ENCODE peak calls at places on chromosomes 5 and 9, in eight cellular contexts. P, K, D, O, B, Y, L and Q are unnamed samples.

GRCh38 chr9:105245720-105246161 is 1.3 kb downstream of the SLC44A1 start:
- DNase-seq in O (no peak), P (no peak), K (no peak), L (no peak), B (no peak), D (no peak), Y (no peak), Q (no peak)

GRCh38 chr9:16512281-16512680 is 358.2 kb downstream of the BNC2 start:
- DNase-seq in L (no peak), D (no peak), P (no peak), B (no peak), O (no peak), Y (no peak), K (no peak), Q (no peak)

GRCh38 chr9:78210841-78211301 is 25.0 kb upstream of the CEP78 start:
- DNase-seq in Y (no peak), B (no peak), O (no peak), K (no peak), P (no peak), L (no peak), D (no peak), Q (no peak)

GRCh38 chr9:93726147-93726546 is 149.8 kb downstream of the PHF2 start:
- DNase-seq in B (no peak), D (no peak), O (no peak), Y (no peak), P (no peak), L (no peak), K (no peak), Q (no peak)

GRCh38 chr5:17989567-17989966 is 355.3 kb downstream of the TAF11L14 start:
- DNase-seq in D (no peak), K (no peak), L (no peak), Y (no peak), O (no peak), P (no peak), B (no peak), Q (no peak)

GRCh38 chr9:76699966-76700365 is 64.3 kb upstream of the PCA3 start:
- DNase-seq in D (peak), K (no peak), P (no peak), B (no peak), L (no peak), Y (peak), O (no peak), Q (no peak)

GRCh38 chr9:34046784-34047379 is 1.8 kb downstream of the UBAP2 start:
- DNase-seq in Y (peak), L (no peak), B (no peak), P (no peak), O (no peak), D (no peak), K (no peak), Q (no peak)

GRCh38 chr5:156378159-156378558 is 51.2 kb downstream of the SGCD start:
- DNase-seq in L (no peak), D (no peak), O (no peak), P (no peak), K (no peak), B (no peak), Y (no peak), Q (no peak)

DNA sequence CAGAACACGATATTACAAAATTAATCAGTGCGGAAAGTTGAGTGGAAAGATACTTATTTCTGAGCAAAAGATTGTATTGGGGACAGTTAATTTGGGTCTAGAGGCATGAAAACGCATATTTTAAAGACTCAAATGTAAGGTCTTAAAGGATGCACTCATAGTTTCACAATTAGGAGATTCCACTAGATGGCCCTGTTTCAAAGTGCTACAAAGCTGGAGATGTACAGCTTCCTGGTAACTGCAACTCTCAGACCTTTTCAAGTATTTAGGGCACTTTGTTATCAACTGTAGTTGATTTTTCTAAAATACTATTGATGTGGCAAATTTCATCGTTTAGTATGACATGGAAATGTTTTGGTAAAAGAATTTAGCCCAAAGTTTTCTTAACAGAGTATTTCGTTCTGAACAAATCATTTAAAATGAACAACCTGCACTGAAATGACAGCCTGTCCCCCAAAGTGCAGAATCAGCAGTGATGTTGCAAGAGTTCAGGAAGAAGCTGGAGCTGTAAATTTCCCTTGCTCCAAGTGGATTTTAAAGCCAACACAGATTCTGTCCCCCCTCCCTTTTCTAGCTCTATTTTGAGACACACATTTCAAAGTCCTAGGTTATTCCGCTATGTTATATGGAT is 16.2 kb upstream of the NDUFB6 start:
- DNase-seq in Y (peak), L (no peak), P (peak), K (no peak), B (no peak), O (no peak), D (no peak), Q (no peak)
- TF ChIP-seq CTCF in Y (peak), L (peak), P (peak), K (peak), B (peak), O (no peak), D (peak), Q (peak)

GRCh38 chr5:134132372-134133212 is 18.1 kb downstream of the TCF7 start:
- DNase-seq in K (peak), L (no peak), B (no peak), P (no peak), Y (no peak), D (no peak), O (peak), Q (no peak)
- TF ChIP-seq CTCF in K (no peak), L (no peak), B (no peak), P (peak), Y (no peak), D (no peak), O (no peak), Q (no peak)

GRCh38 chr5:50318220-50318619 is 122.9 kb downstream of the EMB start:
- DNase-seq in L (no peak), K (no peak), Y (no peak), D (no peak), P (no peak), O (no peak), B (no peak), Q (no peak)

GRCh38 chr5:50325237-50325832 is 115.8 kb downstream of the EMB start:
- DNase-seq in P (peak), L (no peak), O (no peak), D (no peak), Y (peak), B (peak), K (no peak), Q (peak)

DNA sequence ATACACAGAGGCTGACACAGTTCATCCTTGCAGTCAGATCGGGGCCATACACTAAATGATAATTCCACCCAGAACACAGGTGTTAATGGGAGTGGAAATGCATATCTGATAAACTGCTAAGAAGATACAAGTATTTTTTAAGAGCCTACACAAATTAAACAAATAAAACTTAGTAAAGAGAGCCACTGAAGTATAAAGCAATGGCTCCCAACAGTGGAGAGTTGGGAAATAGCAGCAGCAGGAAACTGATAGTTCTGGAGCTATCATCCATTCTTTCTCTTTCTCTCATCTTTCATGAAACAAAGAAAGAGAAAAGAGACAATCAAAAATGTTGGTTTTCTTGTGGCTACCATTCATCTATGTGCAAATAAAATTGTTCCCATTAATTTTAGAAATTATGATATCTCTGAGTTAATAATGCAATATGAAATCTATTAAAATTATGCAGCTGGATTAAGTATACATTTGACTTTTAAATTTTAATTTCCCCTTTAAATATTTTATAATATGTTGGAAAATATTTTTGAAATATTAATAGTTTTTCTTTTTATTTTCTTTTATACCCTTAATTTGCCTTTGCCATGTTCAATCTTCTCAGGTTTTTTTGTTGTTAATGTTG is 120.8 kb downstream of the EMB start:
- DNase-seq in P (peak), L (no peak), D (no peak), B (no peak), K (no peak), O (no peak), Y (peak), Q (no peak)
- TF ChIP-seq CTCF in P (peak), L (no peak), D (peak), B (no peak), K (no peak), O (no peak), Y (peak), Q (no peak)

DNA sequence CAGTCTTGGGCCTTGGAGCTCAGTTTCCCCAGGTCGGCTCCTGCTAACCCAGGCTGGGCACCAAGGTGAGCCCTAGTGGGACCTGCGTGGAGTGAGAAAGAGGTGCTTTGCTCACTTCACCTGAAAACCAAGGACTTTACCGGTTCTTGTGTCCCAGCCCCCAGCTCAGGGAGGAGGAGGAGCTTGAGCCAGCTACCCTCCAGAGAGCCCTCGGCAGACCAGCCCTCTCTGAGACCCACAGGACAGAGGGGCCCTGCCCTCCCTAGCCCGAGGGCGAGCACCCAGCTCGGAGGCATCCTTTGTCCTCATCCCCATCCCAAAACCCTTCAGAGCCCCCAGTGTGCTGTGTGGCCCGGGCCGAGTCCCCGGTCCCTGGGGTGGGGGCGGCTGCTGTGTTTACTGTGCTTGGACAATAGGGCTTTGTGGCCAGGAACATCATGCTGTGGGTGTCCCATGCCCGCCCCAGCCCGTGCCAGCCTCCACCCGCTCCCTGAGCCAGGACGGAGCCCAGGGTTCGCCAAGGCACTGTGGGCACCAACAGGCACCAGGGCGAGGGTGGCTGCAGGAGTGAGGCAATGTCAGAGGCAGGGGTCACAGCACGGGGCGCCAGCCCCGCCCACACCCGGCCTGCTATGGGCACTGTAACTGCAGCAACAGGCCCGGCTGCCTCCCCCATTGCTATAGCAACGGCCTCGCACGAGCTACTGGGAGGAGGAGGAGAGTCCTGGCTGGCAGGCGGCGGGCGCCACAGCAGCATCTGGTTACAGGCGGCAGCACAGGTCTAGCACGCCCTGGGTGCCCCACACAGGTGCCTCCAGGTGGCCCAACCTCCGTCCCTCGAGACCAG is 2.7 kb downstream of the ABCA2 start:
- DNase-seq in L (peak), P (no peak), K (no peak), D (no peak), B (peak), Y (peak), O (no peak), Q (peak)
- TF ChIP-seq CTCF in L (no peak), P (no peak), K (no peak), D (no peak), B (no peak), Y (peak), O (no peak), Q (no peak)

GRCh38 chr9:95087659-95088242 is 229.8 kb downstream of the FANCC start:
- DNase-seq in K (no peak), D (no peak), P (no peak), O (no peak), Y (peak), L (peak), B (no peak), Q (no peak)
- TF ChIP-seq CTCF in K (peak), D (peak), P (peak), O (no peak), Y (peak), L (no peak), B (no peak), Q (no peak)

DNA sequence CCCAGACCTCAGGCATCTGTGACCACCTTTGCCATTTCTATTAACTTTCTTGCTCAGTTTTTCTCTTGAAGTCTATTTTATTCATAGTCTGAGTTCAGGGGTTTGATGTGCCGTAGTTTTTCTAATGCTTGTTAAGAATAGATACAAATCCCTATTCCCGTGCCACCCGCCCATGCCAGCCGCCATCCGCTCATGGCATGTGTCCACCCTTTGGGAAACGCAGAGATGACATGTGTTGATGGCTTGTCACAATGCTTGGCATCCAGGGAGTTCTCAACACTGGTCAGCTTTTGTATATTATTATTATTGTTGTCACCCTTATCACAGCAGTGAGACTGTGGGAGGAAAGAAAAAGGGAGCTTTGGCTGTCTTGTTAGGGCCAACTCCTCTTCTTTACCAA is 17.3 kb upstream of the ANGPTL2 start:
- DNase-seq in D (no peak), Y (no peak), O (peak), B (no peak), K (no peak), P (no peak), L (no peak), Q (no peak)
- TF ChIP-seq CTCF in D (no peak), Y (no peak), O (no peak), B (no peak), K (no peak), P (no peak), L (no peak), Q (no peak)

GRCh38 chr5:150442699-150443080 is 6.8 kb downstream of the RPS14 start:
- DNase-seq in D (no peak), B (no peak), L (no peak), Y (no peak), O (no peak), P (no peak), K (no peak), Q (no peak)

GRCh38 chr5:150440948-150441812 is 8.4 kb downstream of the RPS14 start:
- DNase-seq in O (no peak), Y (no peak), B (no peak), K (no peak), D (no peak), L (no peak), P (no peak), Q (no peak)

GRCh38 chr5:150436141-150436680 is 13.3 kb downstream of the RPS14 start:
- DNase-seq in O (peak), B (peak), Y (peak), K (peak), L (peak), D (peak), P (peak), Q (peak)

GRCh38 chr5:150441813-150442698 is 7.5 kb downstream of the RPS14 start:
- DNase-seq in B (no peak), L (no peak), K (no peak), O (no peak), D (no peak), P (no peak), Y (no peak), Q (no peak)

DNA sequence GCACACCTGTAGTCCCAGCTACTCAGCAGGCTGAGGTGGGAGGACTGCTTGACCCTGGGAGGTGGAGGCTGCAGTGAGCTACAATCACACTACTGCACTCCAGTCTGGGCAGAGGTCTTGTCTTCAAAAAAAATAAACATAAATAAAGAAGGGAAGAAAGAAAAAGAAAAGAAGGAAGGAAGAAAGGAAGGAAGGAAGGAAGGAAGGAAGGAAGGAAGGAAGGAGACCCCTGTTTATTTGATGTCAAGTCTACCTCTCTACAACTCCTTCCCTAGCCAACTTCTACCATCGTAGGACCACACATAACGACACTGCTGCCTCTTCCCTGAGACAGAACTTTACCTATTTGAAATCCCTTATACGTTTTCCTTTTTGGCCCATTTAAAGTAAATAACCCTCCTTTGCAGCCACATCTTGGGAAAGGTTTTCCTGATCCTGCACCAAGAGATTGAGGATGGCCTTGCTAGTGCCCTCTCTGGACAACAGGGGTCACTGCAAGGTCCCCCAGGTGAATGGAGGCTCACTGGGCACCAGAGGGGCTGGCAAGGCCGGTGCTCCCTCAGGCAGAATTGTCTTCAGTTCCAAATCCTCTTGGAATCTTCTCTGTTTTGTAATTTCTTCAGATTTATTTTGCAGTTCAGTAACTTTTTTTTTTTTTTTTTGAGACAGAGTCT is 10.5 kb downstream of the RPS14 start:
- DNase-seq in B (peak), P (no peak), O (no peak), D (no peak), L (no peak), K (no peak), Y (peak), Q (peak)
- TF ChIP-seq CTCF in B (peak), P (peak), O (no peak), D (peak), L (peak), K (peak), Y (peak), Q (peak)

GRCh38 chr5:139148306-139148705 is 49.9 kb downstream of the SIL1 start:
- DNase-seq in O (no peak), K (no peak), D (no peak), L (peak), B (no peak), Y (peak), P (no peak), Q (no peak)

GRCh38 chr5:139150359-139150999 is 47.7 kb downstream of the SIL1 start:
- DNase-seq in P (no peak), D (no peak), Y (no peak), K (no peak), B (no peak), L (no peak), O (no peak), Q (no peak)

GRCh38 chr5:139149477-139150199 is 48.5 kb downstream of the SIL1 start:
- DNase-seq in K (no peak), P (no peak), O (no peak), B (no peak), D (peak), Y (no peak), L (no peak), Q (no peak)

GRCh38 chr5:139147743-139148079 is 50.5 kb downstream of the SIL1 start:
- DNase-seq in O (peak), P (no peak), K (peak), B (no peak), L (peak), D (peak), Y (peak), Q (no peak)

GRCh38 chr5:139148986-139149385 is 49.2 kb downstream of the SIL1 start:
- DNase-seq in P (no peak), K (no peak), Y (peak), D (no peak), O (no peak), B (no peak), L (no peak), Q (no peak)
- TF ChIP-seq CTCF in P (no peak), K (no peak), Y (no peak), D (no peak), O (no peak), B (no peak), L (no peak), Q (no peak)

GRCh38 chr9:113011911-113012381 is at the start of gene ZNF883:
- DNase-seq in D (no peak), K (peak), Y (peak), L (peak), P (no peak), B (peak), O (peak), Q (peak)
- TF ChIP-seq CTCF in D (peak), K (no peak), Y (peak), L (no peak), P (no peak), B (no peak), O (no peak), Q (no peak)